ENCODE peak calls at places on chromosomes 13 and 19, in seven cellular contexts. One of them, this sample, is unnamed.

GRCh38 chr19:2888739-2889224 is 11.9 kb upstream of the ZNF57 start:
- DNase-seq in transverse colon: peak
- DNase-seq in coronary artery: no peak
- DNase-seq in chondrocyte: no peak
- DNase-seq in lower lobe of right lung: peak
- DNase-seq in keratinocyte: no peak
- DNase-seq in ascending aorta: no peak
- DNase-seq in this sample: no peak

GRCh38 chr19:8161135-8161646 is 11.8 kb upstream of the FBN3 start:
- DNase-seq in transverse colon: no peak
- DNase-seq in coronary artery: no peak
- DNase-seq in chondrocyte: no peak
- DNase-seq in lower lobe of right lung: no peak
- DNase-seq in keratinocyte: no peak
- DNase-seq in ascending aorta: no peak
- DNase-seq in this sample: no peak

GRCh38 chr19:39177110-39177699 is 19.6 kb upstream of the NCCRP1 start:
- DNase-seq in transverse colon: no peak
- DNase-seq in coronary artery: no peak
- DNase-seq in chondrocyte: no peak
- DNase-seq in lower lobe of right lung: no peak
- DNase-seq in keratinocyte: no peak
- DNase-seq in ascending aorta: no peak
- DNase-seq in this sample: no peak

GRCh38 chr19:49614096-49614857 is 23.3 kb downstream of the PRR12 start:
- DNase-seq in transverse colon: no peak
- DNase-seq in coronary artery: no peak
- DNase-seq in chondrocyte: no peak
- DNase-seq in lower lobe of right lung: no peak
- DNase-seq in keratinocyte: no peak
- DNase-seq in ascending aorta: no peak
- DNase-seq in this sample: no peak

GRCh38 chr13:28820099-28821051 is at the start of gene MTUS2:
- DNase-seq in transverse colon: no peak
- DNase-seq in coronary artery: no peak
- DNase-seq in chondrocyte: no peak
- DNase-seq in lower lobe of right lung: no peak
- DNase-seq in keratinocyte: no peak
- DNase-seq in ascending aorta: no peak
- DNase-seq in this sample: no peak

GRCh38 chr13:80726895-80727294 is 386.0 kb upstream of the SPRY2 start:
- DNase-seq in transverse colon: no peak
- DNase-seq in coronary artery: no peak
- DNase-seq in chondrocyte: no peak
- DNase-seq in lower lobe of right lung: no peak
- DNase-seq in keratinocyte: no peak
- DNase-seq in ascending aorta: no peak
- DNase-seq in this sample: no peak

GRCh38 chr13:60990032-60990733 is 425.5 kb downstream of the PCDH20 start:
- DNase-seq in transverse colon: no peak
- DNase-seq in coronary artery: no peak
- DNase-seq in chondrocyte: no peak
- DNase-seq in lower lobe of right lung: no peak
- DNase-seq in keratinocyte: no peak
- DNase-seq in ascending aorta: no peak
- DNase-seq in this sample: no peak

GRCh38 chr19:18423258-18424020 is 4.2 kb downstream of the SSBP4 start:
- DNase-seq in transverse colon: no peak
- DNase-seq in coronary artery: peak
- DNase-seq in chondrocyte: no peak
- DNase-seq in lower lobe of right lung: peak
- DNase-seq in keratinocyte: no peak
- DNase-seq in ascending aorta: no peak
- DNase-seq in this sample: no peak

GRCh38 chr19:29680447-29680846 is 15.2 kb downstream of the PLEKHF1 start:
- DNase-seq in transverse colon: peak
- DNase-seq in coronary artery: no peak
- DNase-seq in chondrocyte: no peak
- DNase-seq in lower lobe of right lung: peak
- DNase-seq in keratinocyte: no peak
- DNase-seq in ascending aorta: no peak
- DNase-seq in this sample: no peak

GRCh38 chr19:14107581-14108461 is 9.7 kb downstream of the PRKACA start:
- DNase-seq in transverse colon: no peak
- DNase-seq in coronary artery: no peak
- DNase-seq in chondrocyte: no peak
- DNase-seq in lower lobe of right lung: no peak
- DNase-seq in keratinocyte: no peak
- DNase-seq in ascending aorta: no peak
- DNase-seq in this sample: no peak

GRCh38 chr13:52158629-52159158 is 703 bp downstream of the NEK3 start:
- DNase-seq in transverse colon: peak
- DNase-seq in coronary artery: no peak
- DNase-seq in chondrocyte: no peak
- DNase-seq in lower lobe of right lung: peak
- DNase-seq in keratinocyte: no peak
- DNase-seq in ascending aorta: no peak
- DNase-seq in this sample: no peak

GRCh38 chr13:25654332-25654731 is 282.6 kb downstream of the ATP8A2 start:
- DNase-seq in transverse colon: no peak
- DNase-seq in coronary artery: no peak
- DNase-seq in chondrocyte: no peak
- DNase-seq in lower lobe of right lung: no peak
- DNase-seq in keratinocyte: no peak
- DNase-seq in ascending aorta: no peak
- DNase-seq in this sample: no peak

GRCh38 chr19:1210227-1210538 is 4.6 kb downstream of the STK11 start:
- DNase-seq in transverse colon: no peak
- DNase-seq in coronary artery: no peak
- DNase-seq in chondrocyte: no peak
- DNase-seq in lower lobe of right lung: no peak
- DNase-seq in keratinocyte: no peak
- DNase-seq in ascending aorta: no peak
- DNase-seq in this sample: no peak

GRCh38 chr19:13024126-13024957 is 29.1 kb downstream of the NFIX start:
- DNase-seq in transverse colon: no peak
- DNase-seq in coronary artery: no peak
- DNase-seq in chondrocyte: no peak
- DNase-seq in lower lobe of right lung: peak
- DNase-seq in keratinocyte: no peak
- DNase-seq in ascending aorta: no peak
- DNase-seq in this sample: no peak

GRCh38 chr13:76335463-76335862 is 550.7 kb downstream of the KCTD12 start:
- DNase-seq in transverse colon: no peak
- DNase-seq in coronary artery: no peak
- DNase-seq in chondrocyte: no peak
- DNase-seq in lower lobe of right lung: no peak
- DNase-seq in keratinocyte: no peak
- DNase-seq in ascending aorta: no peak
- DNase-seq in this sample: no peak

GRCh38 chr13:90382425-90382824 is 965.1 kb upstream of the MIR17HG start:
- DNase-seq in transverse colon: no peak
- DNase-seq in coronary artery: no peak
- DNase-seq in chondrocyte: no peak
- DNase-seq in lower lobe of right lung: no peak
- DNase-seq in keratinocyte: no peak
- DNase-seq in ascending aorta: no peak
- DNase-seq in this sample: no peak

GRCh38 chr19:19171821-19172532 is 1.9 kb upstream of the MEF2B start:
- DNase-seq in transverse colon: no peak
- DNase-seq in coronary artery: no peak
- DNase-seq in chondrocyte: no peak
- DNase-seq in lower lobe of right lung: no peak
- DNase-seq in keratinocyte: no peak
- DNase-seq in ascending aorta: no peak
- DNase-seq in this sample: no peak

GRCh38 chr13:29594310-29594709 is 1.2 kb downstream of the SLC7A1 start:
- DNase-seq in transverse colon: peak
- DNase-seq in coronary artery: peak
- DNase-seq in chondrocyte: no peak
- DNase-seq in lower lobe of right lung: no peak
- DNase-seq in keratinocyte: no peak
- DNase-seq in ascending aorta: no peak
- DNase-seq in this sample: no peak

GRCh38 chr19:49581007-49581508 is at the start of gene PRRG2:
- DNase-seq in transverse colon: peak
- DNase-seq in coronary artery: no peak
- DNase-seq in chondrocyte: no peak
- DNase-seq in lower lobe of right lung: peak
- DNase-seq in keratinocyte: no peak
- DNase-seq in ascending aorta: no peak
- DNase-seq in this sample: no peak

GRCh38 chr13:83327091-83327490 is 555.2 kb downstream of the SLITRK1 start:
- DNase-seq in transverse colon: no peak
- DNase-seq in coronary artery: no peak
- DNase-seq in chondrocyte: no peak
- DNase-seq in lower lobe of right lung: no peak
- DNase-seq in keratinocyte: no peak
- DNase-seq in ascending aorta: no peak
- DNase-seq in this sample: no peak

GRCh38 chr19:13206581-13206980 is 56.4 kb downstream of the IER2 start:
- DNase-seq in transverse colon: no peak
- DNase-seq in coronary artery: no peak
- DNase-seq in chondrocyte: no peak
- DNase-seq in lower lobe of right lung: no peak
- DNase-seq in keratinocyte: no peak
- DNase-seq in ascending aorta: no peak
- DNase-seq in this sample: no peak

GRCh38 chr19:2719910-2720776 is 1.0 kb downstream of the DIRAS1 start:
- DNase-seq in transverse colon: no peak
- DNase-seq in coronary artery: no peak
- DNase-seq in chondrocyte: no peak
- DNase-seq in lower lobe of right lung: peak
- DNase-seq in keratinocyte: no peak
- DNase-seq in ascending aorta: no peak
- DNase-seq in this sample: no peak

GRCh38 chr19:30428856-30429255 is 56.7 kb downstream of the ZNF536 start:
- DNase-seq in transverse colon: no peak
- DNase-seq in coronary artery: no peak
- DNase-seq in chondrocyte: peak
- DNase-seq in lower lobe of right lung: no peak
- DNase-seq in keratinocyte: no peak
- DNase-seq in ascending aorta: no peak
- DNase-seq in this sample: peak

GRCh38 chr13:57631607-57632275 is at the start of gene PCDH17:
- DNase-seq in transverse colon: peak
- DNase-seq in coronary artery: no peak
- DNase-seq in chondrocyte: peak
- DNase-seq in lower lobe of right lung: no peak
- DNase-seq in keratinocyte: no peak
- DNase-seq in ascending aorta: no peak
- DNase-seq in this sample: no peak

GRCh38 chr19:34300962-34301361 is 46.6 kb downstream of the GARRE1 start:
- DNase-seq in transverse colon: peak
- DNase-seq in coronary artery: no peak
- DNase-seq in chondrocyte: no peak
- DNase-seq in lower lobe of right lung: no peak
- DNase-seq in keratinocyte: no peak
- DNase-seq in ascending aorta: no peak
- DNase-seq in this sample: no peak

GRCh38 chr13:91659583-91660415 is 261.4 kb downstream of the GPC5 start:
- DNase-seq in transverse colon: no peak
- DNase-seq in coronary artery: no peak
- DNase-seq in chondrocyte: no peak
- DNase-seq in lower lobe of right lung: no peak
- DNase-seq in keratinocyte: no peak
- DNase-seq in ascending aorta: no peak
- DNase-seq in this sample: no peak

GRCh38 chr13:44605275-44605674 is 29.1 kb upstream of the TSC22D1 start:
- DNase-seq in transverse colon: no peak
- DNase-seq in coronary artery: no peak
- DNase-seq in chondrocyte: no peak
- DNase-seq in lower lobe of right lung: no peak
- DNase-seq in keratinocyte: no peak
- DNase-seq in ascending aorta: no peak
- DNase-seq in this sample: no peak

DNA sequence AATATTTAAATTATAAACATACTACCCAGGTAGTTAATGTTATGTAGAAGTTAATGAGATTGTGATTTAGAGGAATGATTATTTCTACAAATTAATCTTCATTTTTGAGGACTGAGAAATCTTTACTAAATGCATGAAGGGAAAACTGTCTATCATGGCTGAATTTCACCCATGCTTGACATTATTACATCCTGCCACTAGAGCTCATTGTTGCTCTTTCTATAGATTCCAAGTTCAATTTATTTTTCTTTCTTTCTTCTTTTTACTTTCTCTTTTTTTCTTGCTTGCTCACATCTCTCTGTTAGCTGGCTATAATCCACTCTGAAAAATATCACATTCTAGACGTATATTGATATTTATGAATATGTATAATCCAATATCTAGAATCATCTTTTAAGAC is 505.0 kb upstream of the KLHL1 start:
- DNase-seq in transverse colon: no peak
- DNase-seq in coronary artery: no peak
- DNase-seq in chondrocyte: no peak
- DNase-seq in lower lobe of right lung: no peak
- DNase-seq in keratinocyte: no peak
- DNase-seq in ascending aorta: no peak
- DNase-seq in this sample: no peak
- TF ChIP-seq CTCF in transverse colon: peak
- TF ChIP-seq CTCF in coronary artery: no peak
- TF ChIP-seq CTCF in chondrocyte: peak
- TF ChIP-seq CTCF in lower lobe of right lung: no peak
- TF ChIP-seq CTCF in keratinocyte: peak
- TF ChIP-seq CTCF in ascending aorta: no peak
- TF ChIP-seq CTCF in this sample: peak

DNA sequence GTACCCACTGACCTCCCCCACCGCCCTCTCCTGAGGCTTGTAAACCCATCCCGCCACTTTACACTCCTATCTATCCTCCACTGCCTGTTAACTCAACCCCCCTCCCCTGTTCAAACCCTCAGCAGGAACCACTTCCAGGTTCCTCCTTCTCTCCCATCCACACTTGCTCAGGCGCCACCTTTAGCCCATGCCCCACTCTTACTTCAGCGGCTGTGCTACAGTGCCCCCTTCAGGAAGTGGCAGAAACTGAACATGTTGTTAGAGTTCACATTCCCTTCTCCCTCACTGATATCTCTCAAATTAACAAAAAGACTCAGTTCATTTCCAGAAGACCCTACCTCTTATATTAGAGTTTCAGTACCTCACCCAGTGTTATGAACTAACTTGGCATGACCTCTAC is 49.4 kb downstream of the ZNF91 start:
- DNase-seq in transverse colon: no peak
- DNase-seq in coronary artery: no peak
- DNase-seq in chondrocyte: no peak
- DNase-seq in lower lobe of right lung: no peak
- DNase-seq in keratinocyte: no peak
- DNase-seq in ascending aorta: no peak
- DNase-seq in this sample: no peak
- TF ChIP-seq CTCF in transverse colon: no peak
- TF ChIP-seq CTCF in coronary artery: no peak
- TF ChIP-seq CTCF in chondrocyte: peak
- TF ChIP-seq CTCF in lower lobe of right lung: no peak
- TF ChIP-seq CTCF in keratinocyte: no peak
- TF ChIP-seq CTCF in ascending aorta: no peak
- TF ChIP-seq CTCF in this sample: no peak

GRCh38 chr13:98875146-98875729 is 102.6 kb downstream of the DOCK9 start:
- DNase-seq in transverse colon: no peak
- DNase-seq in coronary artery: no peak
- DNase-seq in chondrocyte: no peak
- DNase-seq in lower lobe of right lung: no peak
- DNase-seq in keratinocyte: no peak
- DNase-seq in ascending aorta: no peak
- DNase-seq in this sample: no peak
- TF ChIP-seq CTCF in transverse colon: no peak
- TF ChIP-seq CTCF in coronary artery: no peak
- TF ChIP-seq CTCF in chondrocyte: no peak
- TF ChIP-seq CTCF in lower lobe of right lung: no peak
- TF ChIP-seq CTCF in keratinocyte: no peak
- TF ChIP-seq CTCF in ascending aorta: no peak
- TF ChIP-seq CTCF in this sample: no peak

GRCh38 chr13:104534847-104535246 is 1468.6 kb upstream of the SLC10A2 start:
- DNase-seq in transverse colon: no peak
- DNase-seq in coronary artery: no peak
- DNase-seq in chondrocyte: no peak
- DNase-seq in lower lobe of right lung: no peak
- DNase-seq in keratinocyte: no peak
- DNase-seq in ascending aorta: no peak
- DNase-seq in this sample: no peak
- TF ChIP-seq CTCF in transverse colon: no peak
- TF ChIP-seq CTCF in coronary artery: no peak
- TF ChIP-seq CTCF in chondrocyte: peak
- TF ChIP-seq CTCF in lower lobe of right lung: no peak
- TF ChIP-seq CTCF in keratinocyte: no peak
- TF ChIP-seq CTCF in ascending aorta: no peak
- TF ChIP-seq CTCF in this sample: no peak

This sample was measured in osteocyte.